ENCODE peak calls at places on chromosomes 11 and 22, in seven cellular contexts. R is spleen, D is coronary artery, T is AG04450, P is upper lobe of right lung, L is adrenal gland, H is gastrocnemius medialis. W is an unnamed sample.

GRCh38 chr11:48034926-48035876 is 54.8 kb downstream of the PTPRJ start:
- DNase-seq in L (peak; percentile 24), R (peak; percentile 60), T (no peak), H (peak; percentile 97), P (no peak), D (no peak), W (no peak)

GRCh38 chr11:2295971-2296912 is 5.5 kb downstream of the C11orf21 start:
- DNase-seq in P (peak; percentile 57), D (peak; percentile 66), H (no peak), T (no peak), R (no peak), L (no peak), W (no peak)

GRCh38 chr11:120063686-120064340 is 74.1 kb downstream of the TRIM29 start:
- DNase-seq in D (peak; percentile 24), H (no peak), T (no peak), R (no peak), L (no peak), P (no peak), W (no peak)

GRCh38 chr11:28242596-28242995 is 134.4 kb downstream of the METTL15 start:
- DNase-seq in R (no peak), T (no peak), H (no peak), L (no peak), D (no peak), P (no peak), W (no peak)

GRCh38 chr11:5736396-5736795 is at the start of gene OR56B1:
- DNase-seq in P (no peak), L (no peak), R (no peak), T (no peak), D (no peak), H (no peak), W (no peak)

GRCh38 chr11:34415538-34415937 is 23.2 kb upstream of the CAT start:
- DNase-seq in H (no peak), L (no peak), R (no peak), D (no peak), P (no peak), T (no peak), W (no peak)

GRCh38 chr11:18016789-18017188 is 3.9 kb upstream of the SERGEF start:
- DNase-seq in T (no peak), L (no peak), H (no peak), D (no peak), P (no peak), R (no peak), W (no peak)

GRCh38 chr11:45985212-45985611 is 62.8 kb downstream of the LARGE2 start:
- DNase-seq in H (no peak), P (no peak), L (no peak), T (no peak), D (no peak), R (no peak), W (no peak)

GRCh38 chr11:58494096-58494495 is 13.8 kb downstream of the OR5B21 start:
- DNase-seq in L (no peak), R (no peak), P (no peak), D (no peak), H (no peak), T (no peak), W (no peak)

GRCh38 chr11:110349109-110349996 is 52.9 kb upstream of the RDX start:
- DNase-seq in H (no peak), D (no peak), T (no peak), R (no peak), P (no peak), L (peak; percentile 40), W (no peak)

GRCh38 chr11:65384301-65384889 is 1.9 kb upstream of the SLC25A45 start:
- DNase-seq in R (no peak), D (no peak), P (no peak), H (no peak), L (no peak), T (no peak), W (no peak)

GRCh38 chr11:76978818-76979217 is 55.4 kb upstream of the B3GNT6 start:
- DNase-seq in H (no peak), T (no peak), R (no peak), L (no peak), D (no peak), P (no peak), W (no peak)

GRCh38 chr11:30917859-30918478 is 331.8 kb upstream of the MPPED2 start:
- DNase-seq in P (no peak), D (no peak), T (peak; percentile 4), R (no peak), H (no peak), L (no peak), W (peak; percentile 24)

GRCh38 chr11:925496-926301 is at the start of gene AP2A2:
- DNase-seq in L (peak; percentile 86), T (peak; percentile 43), D (no peak), R (peak; percentile 97), H (peak; percentile 82), P (peak; percentile 96), W (peak; percentile 95)

GRCh38 chr22:29936186-29936585 is 53.2 kb downstream of the MTMR3 start:
- DNase-seq in H (no peak), T (no peak), P (no peak), D (no peak), R (no peak), L (no peak), W (peak; percentile 10)

GRCh38 chr11:113507341-113507740 is 32.1 kb upstream of the DRD2 start:
- DNase-seq in L (no peak), T (no peak), D (peak; percentile 17), H (no peak), P (no peak), R (no peak), W (no peak)

GRCh38 chr11:120221115-120221752 is 10.4 kb downstream of the OAF start:
- DNase-seq in H (no peak), P (no peak), R (no peak), T (no peak), L (no peak), D (no peak), W (no peak)

GRCh38 chr11:34167961-34168360 is 62.5 kb downstream of the NAT10 start:
- DNase-seq in P (no peak), T (no peak), H (no peak), L (no peak), D (no peak), R (no peak), W (no peak)

GRCh38 chr22:17258015-17258827 is 39.0 kb upstream of the ADA2 start:
- DNase-seq in L (peak; percentile 18), R (peak; percentile 83), D (no peak), H (peak; percentile 94), P (no peak), T (no peak), W (peak; percentile 9)

GRCh38 chr22:28027453-28028448 is 108.7 kb upstream of the PITPNB start:
- DNase-seq in D (no peak), H (peak; percentile 79), L (peak; percentile 8), R (peak; percentile 62), P (peak; percentile 55), T (no peak), W (no peak)

GRCh38 chr22:42803454-42803853 is 53.6 kb downstream of the ARFGAP3 start:
- DNase-seq in T (no peak), R (no peak), D (peak; percentile 45), L (peak; percentile 31), P (no peak), H (peak; percentile 84), W (no peak)

GRCh38 chr22:39297490-39298193 is 21.8 kb downstream of the RPL3 start:
- DNase-seq in H (no peak), D (no peak), L (no peak), T (no peak), P (no peak), R (no peak), W (no peak)

GRCh38 chr11:61536676-61537270 is 28.2 kb downstream of the LRRC10B start:
- DNase-seq in L (no peak), R (no peak), P (no peak), D (no peak), H (no peak), T (no peak), W (no peak)

GRCh38 chr11:68342459-68343158 is 30.2 kb downstream of the LRP5 start:
- DNase-seq in D (no peak), L (no peak), T (no peak), P (peak; percentile 81), R (no peak), H (no peak), W (peak; percentile 76)

GRCh38 chr11:130381317-130381716 is 47.1 kb downstream of the ADAMTS8 start:
- DNase-seq in T (no peak), P (no peak), D (no peak), L (no peak), H (no peak), R (no peak), W (no peak)
- TF ChIP-seq CTCF in T (no peak), P (no peak), D (no peak), L (no peak), H (no peak), R (no peak), W (no peak)

DNA sequence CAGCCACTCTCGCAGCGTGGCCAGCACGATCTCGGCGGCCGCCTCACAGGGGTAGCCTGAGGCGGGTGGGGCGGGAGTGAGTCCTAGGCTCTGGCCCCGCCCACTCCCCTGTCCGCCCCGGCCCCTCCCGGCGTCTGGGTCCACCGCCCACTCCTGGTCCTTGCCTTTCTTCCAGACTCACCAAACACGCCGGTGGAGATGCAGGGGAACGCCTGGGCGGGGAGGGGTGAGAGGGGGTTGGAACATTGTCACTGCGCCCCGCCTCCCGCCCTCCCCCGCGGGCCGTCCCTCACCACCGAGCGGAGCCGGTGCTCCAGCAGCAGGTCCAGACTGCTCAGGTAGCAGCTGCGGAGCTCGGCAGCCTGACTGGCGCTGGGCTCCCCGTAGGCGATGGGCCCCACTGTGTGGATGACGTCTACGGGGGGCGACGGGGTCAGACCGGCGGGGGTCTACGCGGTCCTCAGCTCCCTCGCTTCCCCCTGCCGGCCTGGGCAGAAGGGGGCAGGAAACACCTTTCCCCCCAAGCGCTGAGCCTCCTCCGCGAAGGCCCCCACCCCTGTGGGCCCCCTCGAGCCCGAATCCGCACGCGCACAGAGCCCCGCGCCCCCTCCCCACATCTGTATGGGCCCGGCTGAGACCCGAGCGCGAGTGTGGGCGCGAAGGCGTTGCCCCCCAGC is 13.2 kb downstream of the OTUB1 start:
- DNase-seq in P (no peak), H (no peak), D (no peak), T (no peak), R (peak; percentile 87), L (no peak), W (no peak)
- TF ChIP-seq CTCF in P (no peak), H (no peak), D (no peak), T (no peak), R (no peak), L (no peak), W (no peak)

DNA sequence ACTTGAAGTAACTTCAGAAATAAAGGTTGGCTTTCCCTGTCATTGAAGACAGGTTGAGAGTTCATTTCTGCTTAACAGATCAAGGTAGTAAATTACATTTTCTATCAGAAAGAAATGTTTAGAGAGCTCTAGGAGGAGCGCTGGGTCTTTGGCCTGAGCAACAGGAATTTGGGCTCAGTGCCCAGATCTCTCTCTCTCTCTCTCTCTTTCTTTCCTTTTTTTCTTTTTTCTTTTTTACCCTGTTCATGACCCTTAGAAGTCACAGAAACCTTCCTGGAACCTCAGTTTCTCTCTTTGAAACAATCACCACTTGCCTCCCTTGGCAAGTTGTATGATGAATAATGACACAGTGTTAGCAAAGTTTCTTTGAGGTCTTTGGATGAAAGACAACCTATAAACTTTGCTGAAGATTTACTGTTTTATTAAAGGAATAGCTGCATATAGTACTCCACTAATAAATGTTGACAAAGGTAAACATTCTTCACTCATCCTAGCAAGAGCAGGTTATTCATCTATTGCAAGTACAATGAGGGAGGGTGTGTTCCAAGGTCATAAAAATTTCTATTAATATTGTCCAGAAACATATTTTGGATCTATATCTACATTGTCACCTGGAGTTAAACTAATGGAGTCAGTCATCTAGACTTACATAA is 35.5 kb upstream of the RASSF10 start:
- DNase-seq in L (no peak), T (no peak), R (no peak), D (no peak), H (no peak), P (no peak), W (no peak)
- TF ChIP-seq CTCF in L (no peak), T (no peak), R (no peak), D (no peak), H (no peak), P (no peak), W (no peak)

GRCh38 chr11:118928870-118929495 is 3.3 kb upstream of the BCL9L start:
- DNase-seq in D (peak; percentile 90), L (peak; percentile 65), H (peak; percentile 44), R (peak; percentile 92), T (no peak), P (peak; percentile 80), W (peak; percentile 37)
- TF ChIP-seq CTCF in D (no peak), L (no peak), H (no peak), R (no peak), T (peak; percentile 13), P (no peak), W (no peak)

W was measured in Calu3.